ENCODE peak calls at places on chromosome 4, in six cellular contexts. One of them, this sample, is unnamed.
A peak's percentile ranks its signal among the peaks of the same experiment; 100 is the strongest.

GRCh38 chr4:31518796-31519250 is 798.7 kb downstream of the PCDH7 start:
- DNase-seq in activated CD8-positive, alpha-beta T cell treated with anti-CD3 and anti-CD28 coated beads, Interleukin-2, amount 10 ng/mL, durations not matched to agents 7 days and 5 days: no peak
- DNase-seq in stimulated activated CD4-positive, alpha-beta T cell treated with anti-CD3 and anti-CD28 coated beads, TNF-alpha, amount 100 ng/mL, for 48 hours: no peak
- DNase-seq in KG1: no peak
- DNase-seq in activated B cell treated with CpG ODN at 0.5 μM for 24 hours: no peak
- DNase-seq in Kasumi-1: no peak
- DNase-seq in this sample: no peak

GRCh38 chr4:8323947-8324555 is 54.5 kb downstream of the HTRA3 start:
- DNase-seq in activated CD8-positive, alpha-beta T cell treated with anti-CD3 and anti-CD28 coated beads, Interleukin-2, amount 10 ng/mL, durations not matched to agents 7 days and 5 days: no peak
- DNase-seq in stimulated activated CD4-positive, alpha-beta T cell treated with anti-CD3 and anti-CD28 coated beads, TNF-alpha, amount 100 ng/mL, for 48 hours: no peak
- DNase-seq in KG1: no peak
- DNase-seq in activated B cell treated with CpG ODN at 0.5 μM for 24 hours: no peak
- DNase-seq in Kasumi-1: no peak
- DNase-seq in this sample: no peak

GRCh38 chr4:33340168-33340567 is 2620.0 kb downstream of the PCDH7 start:
- DNase-seq in activated CD8-positive, alpha-beta T cell treated with anti-CD3 and anti-CD28 coated beads, Interleukin-2, amount 10 ng/mL, durations not matched to agents 7 days and 5 days: no peak
- DNase-seq in stimulated activated CD4-positive, alpha-beta T cell treated with anti-CD3 and anti-CD28 coated beads, TNF-alpha, amount 100 ng/mL, for 48 hours: no peak
- DNase-seq in KG1: no peak
- DNase-seq in activated B cell treated with CpG ODN at 0.5 μM for 24 hours: no peak
- DNase-seq in Kasumi-1: no peak
- DNase-seq in this sample: no peak

GRCh38 chr4:143391895-143392294 is 55.2 kb downstream of the GAB1 start:
- DNase-seq in activated CD8-positive, alpha-beta T cell treated with anti-CD3 and anti-CD28 coated beads, Interleukin-2, amount 10 ng/mL, durations not matched to agents 7 days and 5 days: no peak
- DNase-seq in stimulated activated CD4-positive, alpha-beta T cell treated with anti-CD3 and anti-CD28 coated beads, TNF-alpha, amount 100 ng/mL, for 48 hours: no peak
- DNase-seq in KG1: no peak
- DNase-seq in activated B cell treated with CpG ODN at 0.5 μM for 24 hours: no peak
- DNase-seq in Kasumi-1: no peak
- DNase-seq in this sample: no peak

GRCh38 chr4:139892973-139893736 is 227.5 kb downstream of the MGST2 start:
- DNase-seq in activated CD8-positive, alpha-beta T cell treated with anti-CD3 and anti-CD28 coated beads, Interleukin-2, amount 10 ng/mL, durations not matched to agents 7 days and 5 days: no peak
- DNase-seq in stimulated activated CD4-positive, alpha-beta T cell treated with anti-CD3 and anti-CD28 coated beads, TNF-alpha, amount 100 ng/mL, for 48 hours: no peak
- DNase-seq in KG1: no peak
- DNase-seq in activated B cell treated with CpG ODN at 0.5 μM for 24 hours: no peak
- DNase-seq in Kasumi-1: no peak
- DNase-seq in this sample: no peak

GRCh38 chr4:129344058-129344457 is 248.1 kb downstream of the C4orf33 start:
- DNase-seq in activated CD8-positive, alpha-beta T cell treated with anti-CD3 and anti-CD28 coated beads, Interleukin-2, amount 10 ng/mL, durations not matched to agents 7 days and 5 days: peak; percentile 21
- DNase-seq in stimulated activated CD4-positive, alpha-beta T cell treated with anti-CD3 and anti-CD28 coated beads, TNF-alpha, amount 100 ng/mL, for 48 hours: no peak
- DNase-seq in KG1: peak; percentile 8
- DNase-seq in activated B cell treated with CpG ODN at 0.5 μM for 24 hours: no peak
- DNase-seq in Kasumi-1: peak; percentile 77
- DNase-seq in this sample: peak; percentile 2

GRCh38 chr4:156901871-156902270 is 69.7 kb downstream of the PDGFC start:
- DNase-seq in activated CD8-positive, alpha-beta T cell treated with anti-CD3 and anti-CD28 coated beads, Interleukin-2, amount 10 ng/mL, durations not matched to agents 7 days and 5 days: no peak
- DNase-seq in stimulated activated CD4-positive, alpha-beta T cell treated with anti-CD3 and anti-CD28 coated beads, TNF-alpha, amount 100 ng/mL, for 48 hours: no peak
- DNase-seq in KG1: no peak
- DNase-seq in activated B cell treated with CpG ODN at 0.5 μM for 24 hours: no peak
- DNase-seq in Kasumi-1: peak; percentile 23
- DNase-seq in this sample: no peak

GRCh38 chr4:120830204-120830603 is 92.3 kb downstream of the PRDM5 start:
- DNase-seq in activated CD8-positive, alpha-beta T cell treated with anti-CD3 and anti-CD28 coated beads, Interleukin-2, amount 10 ng/mL, durations not matched to agents 7 days and 5 days: no peak
- DNase-seq in stimulated activated CD4-positive, alpha-beta T cell treated with anti-CD3 and anti-CD28 coated beads, TNF-alpha, amount 100 ng/mL, for 48 hours: no peak
- DNase-seq in KG1: no peak
- DNase-seq in activated B cell treated with CpG ODN at 0.5 μM for 24 hours: no peak
- DNase-seq in Kasumi-1: no peak
- DNase-seq in this sample: no peak

GRCh38 chr4:125334936-125335335 is 20.2 kb downstream of the FAT4 start:
- DNase-seq in activated CD8-positive, alpha-beta T cell treated with anti-CD3 and anti-CD28 coated beads, Interleukin-2, amount 10 ng/mL, durations not matched to agents 7 days and 5 days: no peak
- DNase-seq in stimulated activated CD4-positive, alpha-beta T cell treated with anti-CD3 and anti-CD28 coated beads, TNF-alpha, amount 100 ng/mL, for 48 hours: no peak
- DNase-seq in KG1: no peak
- DNase-seq in activated B cell treated with CpG ODN at 0.5 μM for 24 hours: no peak
- DNase-seq in Kasumi-1: no peak
- DNase-seq in this sample: no peak

GRCh38 chr4:168362025-168362401 is 43.5 kb upstream of the DDX60 start:
- DNase-seq in activated CD8-positive, alpha-beta T cell treated with anti-CD3 and anti-CD28 coated beads, Interleukin-2, amount 10 ng/mL, durations not matched to agents 7 days and 5 days: no peak
- DNase-seq in stimulated activated CD4-positive, alpha-beta T cell treated with anti-CD3 and anti-CD28 coated beads, TNF-alpha, amount 100 ng/mL, for 48 hours: no peak
- DNase-seq in KG1: no peak
- DNase-seq in activated B cell treated with CpG ODN at 0.5 μM for 24 hours: no peak
- DNase-seq in Kasumi-1: no peak
- DNase-seq in this sample: no peak

GRCh38 chr4:138521809-138522208 is 279.7 kb upstream of the SLC7A11 start:
- DNase-seq in activated CD8-positive, alpha-beta T cell treated with anti-CD3 and anti-CD28 coated beads, Interleukin-2, amount 10 ng/mL, durations not matched to agents 7 days and 5 days: no peak
- DNase-seq in stimulated activated CD4-positive, alpha-beta T cell treated with anti-CD3 and anti-CD28 coated beads, TNF-alpha, amount 100 ng/mL, for 48 hours: no peak
- DNase-seq in KG1: no peak
- DNase-seq in activated B cell treated with CpG ODN at 0.5 μM for 24 hours: no peak
- DNase-seq in Kasumi-1: no peak
- DNase-seq in this sample: no peak

GRCh38 chr4:588351-588849 is 12.3 kb upstream of the TMEM271 start:
- DNase-seq in activated CD8-positive, alpha-beta T cell treated with anti-CD3 and anti-CD28 coated beads, Interleukin-2, amount 10 ng/mL, durations not matched to agents 7 days and 5 days: no peak
- DNase-seq in stimulated activated CD4-positive, alpha-beta T cell treated with anti-CD3 and anti-CD28 coated beads, TNF-alpha, amount 100 ng/mL, for 48 hours: no peak
- DNase-seq in KG1: no peak
- DNase-seq in activated B cell treated with CpG ODN at 0.5 μM for 24 hours: no peak
- DNase-seq in Kasumi-1: no peak
- DNase-seq in this sample: no peak

GRCh38 chr4:3521621-3522325 is 10.4 kb downstream of the LRPAP1 start:
- DNase-seq in activated CD8-positive, alpha-beta T cell treated with anti-CD3 and anti-CD28 coated beads, Interleukin-2, amount 10 ng/mL, durations not matched to agents 7 days and 5 days: no peak
- DNase-seq in stimulated activated CD4-positive, alpha-beta T cell treated with anti-CD3 and anti-CD28 coated beads, TNF-alpha, amount 100 ng/mL, for 48 hours: no peak
- DNase-seq in KG1: no peak
- DNase-seq in activated B cell treated with CpG ODN at 0.5 μM for 24 hours: no peak
- DNase-seq in Kasumi-1: no peak
- DNase-seq in this sample: no peak

GRCh38 chr4:180164799-180165198 is 2078.4 kb upstream of the TENM3 start:
- DNase-seq in activated CD8-positive, alpha-beta T cell treated with anti-CD3 and anti-CD28 coated beads, Interleukin-2, amount 10 ng/mL, durations not matched to agents 7 days and 5 days: no peak
- DNase-seq in stimulated activated CD4-positive, alpha-beta T cell treated with anti-CD3 and anti-CD28 coated beads, TNF-alpha, amount 100 ng/mL, for 48 hours: no peak
- DNase-seq in KG1: no peak
- DNase-seq in activated B cell treated with CpG ODN at 0.5 μM for 24 hours: no peak
- DNase-seq in Kasumi-1: no peak
- DNase-seq in this sample: no peak

GRCh38 chr4:127470290-127470809 is 162.4 kb upstream of the INTU start:
- DNase-seq in activated CD8-positive, alpha-beta T cell treated with anti-CD3 and anti-CD28 coated beads, Interleukin-2, amount 10 ng/mL, durations not matched to agents 7 days and 5 days: no peak
- DNase-seq in stimulated activated CD4-positive, alpha-beta T cell treated with anti-CD3 and anti-CD28 coated beads, TNF-alpha, amount 100 ng/mL, for 48 hours: no peak
- DNase-seq in KG1: no peak
- DNase-seq in activated B cell treated with CpG ODN at 0.5 μM for 24 hours: no peak
- DNase-seq in Kasumi-1: no peak
- DNase-seq in this sample: no peak

GRCh38 chr4:169160825-169161224 is 109.9 kb downstream of the SH3RF1 start:
- DNase-seq in activated CD8-positive, alpha-beta T cell treated with anti-CD3 and anti-CD28 coated beads, Interleukin-2, amount 10 ng/mL, durations not matched to agents 7 days and 5 days: no peak
- DNase-seq in stimulated activated CD4-positive, alpha-beta T cell treated with anti-CD3 and anti-CD28 coated beads, TNF-alpha, amount 100 ng/mL, for 48 hours: no peak
- DNase-seq in KG1: no peak
- DNase-seq in activated B cell treated with CpG ODN at 0.5 μM for 24 hours: no peak
- DNase-seq in Kasumi-1: no peak
- DNase-seq in this sample: no peak

GRCh38 chr4:82939414-82939813 is 38.9 kb downstream of the THAP9 start:
- DNase-seq in activated CD8-positive, alpha-beta T cell treated with anti-CD3 and anti-CD28 coated beads, Interleukin-2, amount 10 ng/mL, durations not matched to agents 7 days and 5 days: no peak
- DNase-seq in stimulated activated CD4-positive, alpha-beta T cell treated with anti-CD3 and anti-CD28 coated beads, TNF-alpha, amount 100 ng/mL, for 48 hours: no peak
- DNase-seq in KG1: no peak
- DNase-seq in activated B cell treated with CpG ODN at 0.5 μM for 24 hours: no peak
- DNase-seq in Kasumi-1: no peak
- DNase-seq in this sample: no peak

GRCh38 chr4:163544407-163545038 is 50.0 kb downstream of the TMA16 start:
- DNase-seq in activated CD8-positive, alpha-beta T cell treated with anti-CD3 and anti-CD28 coated beads, Interleukin-2, amount 10 ng/mL, durations not matched to agents 7 days and 5 days: peak; percentile 73
- DNase-seq in stimulated activated CD4-positive, alpha-beta T cell treated with anti-CD3 and anti-CD28 coated beads, TNF-alpha, amount 100 ng/mL, for 48 hours: peak; percentile 42
- DNase-seq in KG1: peak; percentile 39
- DNase-seq in activated B cell treated with CpG ODN at 0.5 μM for 24 hours: peak; percentile 59
- DNase-seq in Kasumi-1: peak; percentile 80
- DNase-seq in this sample: peak; percentile 46

GRCh38 chr4:26856906-26857277 is 3.7 kb upstream of the STIM2 start:
- DNase-seq in activated CD8-positive, alpha-beta T cell treated with anti-CD3 and anti-CD28 coated beads, Interleukin-2, amount 10 ng/mL, durations not matched to agents 7 days and 5 days: no peak
- DNase-seq in stimulated activated CD4-positive, alpha-beta T cell treated with anti-CD3 and anti-CD28 coated beads, TNF-alpha, amount 100 ng/mL, for 48 hours: no peak
- DNase-seq in KG1: no peak
- DNase-seq in activated B cell treated with CpG ODN at 0.5 μM for 24 hours: no peak
- DNase-seq in Kasumi-1: no peak
- DNase-seq in this sample: no peak

GRCh38 chr4:89482248-89482647 is 174.6 kb upstream of the GPRIN3 start:
- DNase-seq in activated CD8-positive, alpha-beta T cell treated with anti-CD3 and anti-CD28 coated beads, Interleukin-2, amount 10 ng/mL, durations not matched to agents 7 days and 5 days: no peak
- DNase-seq in stimulated activated CD4-positive, alpha-beta T cell treated with anti-CD3 and anti-CD28 coated beads, TNF-alpha, amount 100 ng/mL, for 48 hours: no peak
- DNase-seq in KG1: no peak
- DNase-seq in activated B cell treated with CpG ODN at 0.5 μM for 24 hours: no peak
- DNase-seq in Kasumi-1: peak; percentile 29
- DNase-seq in this sample: no peak

GRCh38 chr4:1547131-1547862 is 136.8 kb downstream of the FAM53A start:
- DNase-seq in activated CD8-positive, alpha-beta T cell treated with anti-CD3 and anti-CD28 coated beads, Interleukin-2, amount 10 ng/mL, durations not matched to agents 7 days and 5 days: no peak
- DNase-seq in stimulated activated CD4-positive, alpha-beta T cell treated with anti-CD3 and anti-CD28 coated beads, TNF-alpha, amount 100 ng/mL, for 48 hours: no peak
- DNase-seq in KG1: no peak
- DNase-seq in activated B cell treated with CpG ODN at 0.5 μM for 24 hours: no peak
- DNase-seq in Kasumi-1: no peak
- DNase-seq in this sample: no peak

GRCh38 chr4:6910960-6911874 is 1.6 kb downstream of the TBC1D14 start:
- DNase-seq in activated CD8-positive, alpha-beta T cell treated with anti-CD3 and anti-CD28 coated beads, Interleukin-2, amount 10 ng/mL, durations not matched to agents 7 days and 5 days: no peak
- DNase-seq in stimulated activated CD4-positive, alpha-beta T cell treated with anti-CD3 and anti-CD28 coated beads, TNF-alpha, amount 100 ng/mL, for 48 hours: no peak
- DNase-seq in KG1: no peak
- DNase-seq in activated B cell treated with CpG ODN at 0.5 μM for 24 hours: no peak
- DNase-seq in Kasumi-1: no peak
- DNase-seq in this sample: no peak

GRCh38 chr4:38562751-38563198 is 101.2 kb upstream of the KLF3 start:
- DNase-seq in activated CD8-positive, alpha-beta T cell treated with anti-CD3 and anti-CD28 coated beads, Interleukin-2, amount 10 ng/mL, durations not matched to agents 7 days and 5 days: no peak
- DNase-seq in stimulated activated CD4-positive, alpha-beta T cell treated with anti-CD3 and anti-CD28 coated beads, TNF-alpha, amount 100 ng/mL, for 48 hours: no peak
- DNase-seq in KG1: no peak
- DNase-seq in activated B cell treated with CpG ODN at 0.5 μM for 24 hours: no peak
- DNase-seq in Kasumi-1: peak; percentile 68
- DNase-seq in this sample: no peak

GRCh38 chr4:85963231-85963630 is 396.6 kb downstream of the MAPK10 start:
- DNase-seq in activated CD8-positive, alpha-beta T cell treated with anti-CD3 and anti-CD28 coated beads, Interleukin-2, amount 10 ng/mL, durations not matched to agents 7 days and 5 days: no peak
- DNase-seq in stimulated activated CD4-positive, alpha-beta T cell treated with anti-CD3 and anti-CD28 coated beads, TNF-alpha, amount 100 ng/mL, for 48 hours: no peak
- DNase-seq in KG1: no peak
- DNase-seq in activated B cell treated with CpG ODN at 0.5 μM for 24 hours: no peak
- DNase-seq in Kasumi-1: no peak
- DNase-seq in this sample: no peak

GRCh38 chr4:56637791-56638190 is 43.3 kb downstream of the HOPX start:
- DNase-seq in activated CD8-positive, alpha-beta T cell treated with anti-CD3 and anti-CD28 coated beads, Interleukin-2, amount 10 ng/mL, durations not matched to agents 7 days and 5 days: no peak
- DNase-seq in stimulated activated CD4-positive, alpha-beta T cell treated with anti-CD3 and anti-CD28 coated beads, TNF-alpha, amount 100 ng/mL, for 48 hours: no peak
- DNase-seq in KG1: no peak
- DNase-seq in activated B cell treated with CpG ODN at 0.5 μM for 24 hours: no peak
- DNase-seq in Kasumi-1: no peak
- DNase-seq in this sample: no peak

GRCh38 chr4:52243367-52243766 is 192.3 kb downstream of the SPATA18 start:
- DNase-seq in activated CD8-positive, alpha-beta T cell treated with anti-CD3 and anti-CD28 coated beads, Interleukin-2, amount 10 ng/mL, durations not matched to agents 7 days and 5 days: no peak
- DNase-seq in stimulated activated CD4-positive, alpha-beta T cell treated with anti-CD3 and anti-CD28 coated beads, TNF-alpha, amount 100 ng/mL, for 48 hours: no peak
- DNase-seq in KG1: no peak
- DNase-seq in activated B cell treated with CpG ODN at 0.5 μM for 24 hours: no peak
- DNase-seq in Kasumi-1: no peak
- DNase-seq in this sample: no peak

GRCh38 chr4:1714303-1715001 is 2.3 kb upstream of the SLBP start:
- DNase-seq in activated CD8-positive, alpha-beta T cell treated with anti-CD3 and anti-CD28 coated beads, Interleukin-2, amount 10 ng/mL, durations not matched to agents 7 days and 5 days: no peak
- DNase-seq in stimulated activated CD4-positive, alpha-beta T cell treated with anti-CD3 and anti-CD28 coated beads, TNF-alpha, amount 100 ng/mL, for 48 hours: no peak
- DNase-seq in KG1: no peak
- DNase-seq in activated B cell treated with CpG ODN at 0.5 μM for 24 hours: no peak
- DNase-seq in Kasumi-1: no peak
- DNase-seq in this sample: no peak

GRCh38 chr4:155077860-155078259 is 130.6 kb upstream of the NPY2R start:
- DNase-seq in activated CD8-positive, alpha-beta T cell treated with anti-CD3 and anti-CD28 coated beads, Interleukin-2, amount 10 ng/mL, durations not matched to agents 7 days and 5 days: no peak
- DNase-seq in stimulated activated CD4-positive, alpha-beta T cell treated with anti-CD3 and anti-CD28 coated beads, TNF-alpha, amount 100 ng/mL, for 48 hours: no peak
- DNase-seq in KG1: no peak
- DNase-seq in activated B cell treated with CpG ODN at 0.5 μM for 24 hours: no peak
- DNase-seq in Kasumi-1: no peak
- DNase-seq in this sample: no peak

GRCh38 chr4:93832097-93832496 is 3.5 kb downstream of the ATOH1 start:
- DNase-seq in activated CD8-positive, alpha-beta T cell treated with anti-CD3 and anti-CD28 coated beads, Interleukin-2, amount 10 ng/mL, durations not matched to agents 7 days and 5 days: no peak
- DNase-seq in stimulated activated CD4-positive, alpha-beta T cell treated with anti-CD3 and anti-CD28 coated beads, TNF-alpha, amount 100 ng/mL, for 48 hours: no peak
- DNase-seq in KG1: no peak
- DNase-seq in activated B cell treated with CpG ODN at 0.5 μM for 24 hours: no peak
- DNase-seq in Kasumi-1: no peak
- DNase-seq in this sample: no peak

GRCh38 chr4:159655547-159655946 is 552.7 kb downstream of the RAPGEF2 start:
- DNase-seq in activated CD8-positive, alpha-beta T cell treated with anti-CD3 and anti-CD28 coated beads, Interleukin-2, amount 10 ng/mL, durations not matched to agents 7 days and 5 days: no peak
- DNase-seq in stimulated activated CD4-positive, alpha-beta T cell treated with anti-CD3 and anti-CD28 coated beads, TNF-alpha, amount 100 ng/mL, for 48 hours: no peak
- DNase-seq in KG1: no peak
- DNase-seq in activated B cell treated with CpG ODN at 0.5 μM for 24 hours: no peak
- DNase-seq in Kasumi-1: no peak
- DNase-seq in this sample: no peak

GRCh38 chr4:153170407-153170806 is 33.8 kb upstream of the TRIM2 start:
- DNase-seq in activated CD8-positive, alpha-beta T cell treated with anti-CD3 and anti-CD28 coated beads, Interleukin-2, amount 10 ng/mL, durations not matched to agents 7 days and 5 days: no peak
- DNase-seq in stimulated activated CD4-positive, alpha-beta T cell treated with anti-CD3 and anti-CD28 coated beads, TNF-alpha, amount 100 ng/mL, for 48 hours: no peak
- DNase-seq in KG1: no peak
- DNase-seq in activated B cell treated with CpG ODN at 0.5 μM for 24 hours: no peak
- DNase-seq in Kasumi-1: no peak
- DNase-seq in this sample: no peak

GRCh38 chr4:106647451-106647850 is 278.9 kb upstream of the GIMD1 start:
- DNase-seq in activated CD8-positive, alpha-beta T cell treated with anti-CD3 and anti-CD28 coated beads, Interleukin-2, amount 10 ng/mL, durations not matched to agents 7 days and 5 days: no peak
- DNase-seq in stimulated activated CD4-positive, alpha-beta T cell treated with anti-CD3 and anti-CD28 coated beads, TNF-alpha, amount 100 ng/mL, for 48 hours: no peak
- DNase-seq in KG1: no peak
- DNase-seq in activated B cell treated with CpG ODN at 0.5 μM for 24 hours: no peak
- DNase-seq in Kasumi-1: no peak
- DNase-seq in this sample: no peak

GRCh38 chr4:180058731-180059215 is 2184.4 kb upstream of the TENM3 start:
- DNase-seq in activated CD8-positive, alpha-beta T cell treated with anti-CD3 and anti-CD28 coated beads, Interleukin-2, amount 10 ng/mL, durations not matched to agents 7 days and 5 days: peak; percentile 23
- DNase-seq in stimulated activated CD4-positive, alpha-beta T cell treated with anti-CD3 and anti-CD28 coated beads, TNF-alpha, amount 100 ng/mL, for 48 hours: no peak
- DNase-seq in KG1: no peak
- DNase-seq in activated B cell treated with CpG ODN at 0.5 μM for 24 hours: no peak
- DNase-seq in Kasumi-1: peak; percentile 17
- DNase-seq in this sample: no peak